ENCODE peak calls at places on chromosomes 4 and X, in four cellular contexts. One of them, this sample, is unnamed.
A peak's percentile ranks its signal among the peaks of the same experiment; 100 is the strongest.

GRCh38 chr4:3201718-3202702 is 46.9 kb upstream of the MSANTD1 start:
- DNase-seq in B cell: no peak
- DNase-seq in CD4-positive, alpha-beta T cell: peak; percentile 51
- DNase-seq in AG04449: no peak
- DNase-seq in this sample: peak; percentile 61

GRCh38 chrX:3690140-3690539 is 23.3 kb downstream of the PRKX start:
- DNase-seq in B cell: no peak
- DNase-seq in CD4-positive, alpha-beta T cell: no peak
- DNase-seq in AG04449: no peak
- DNase-seq in this sample: no peak

GRCh38 chr4:144954224-144954623 is 143.8 kb downstream of the ANAPC10 start:
- DNase-seq in B cell: no peak
- DNase-seq in CD4-positive, alpha-beta T cell: no peak
- DNase-seq in AG04449: no peak
- DNase-seq in this sample: no peak

GRCh38 chr4:32689520-32689919 is 1969.4 kb downstream of the PCDH7 start:
- DNase-seq in B cell: no peak
- DNase-seq in CD4-positive, alpha-beta T cell: no peak
- DNase-seq in AG04449: no peak
- DNase-seq in this sample: no peak

GRCh38 chrX:39599339-39599738 is 498.4 kb downstream of the BCOR start:
- DNase-seq in B cell: no peak
- DNase-seq in CD4-positive, alpha-beta T cell: no peak
- DNase-seq in AG04449: no peak
- DNase-seq in this sample: no peak

GRCh38 chr4:130074096-130074495 is 978.1 kb downstream of the C4orf33 start:
- DNase-seq in B cell: no peak
- DNase-seq in CD4-positive, alpha-beta T cell: no peak
- DNase-seq in AG04449: no peak
- DNase-seq in this sample: no peak

GRCh38 chr4:60817609-60818008 is 382.5 kb upstream of the ADGRL3 start:
- DNase-seq in B cell: no peak
- DNase-seq in CD4-positive, alpha-beta T cell: no peak
- DNase-seq in AG04449: no peak
- DNase-seq in this sample: no peak

GRCh38 chrX:46571423-46572294 is 1.9 kb upstream of the CHST7 start:
- DNase-seq in B cell: no peak
- DNase-seq in CD4-positive, alpha-beta T cell: no peak
- DNase-seq in AG04449: no peak
- DNase-seq in this sample: peak; percentile 39

GRCh38 chr4:74777531-74777930 is 16.8 kb downstream of the BTC start:
- DNase-seq in B cell: no peak
- DNase-seq in CD4-positive, alpha-beta T cell: no peak
- DNase-seq in AG04449: no peak
- DNase-seq in this sample: no peak

GRCh38 chr4:173536808-173537429 is 6.9 kb upstream of the HAND2 start:
- DNase-seq in B cell: no peak
- DNase-seq in CD4-positive, alpha-beta T cell: no peak
- DNase-seq in AG04449: no peak
- DNase-seq in this sample: no peak

GRCh38 chrX:6460893-6461490 is 73.9 kb downstream of the VCX3A start:
- DNase-seq in B cell: no peak
- DNase-seq in CD4-positive, alpha-beta T cell: no peak
- DNase-seq in AG04449: no peak
- DNase-seq in this sample: no peak

GRCh38 chr4:108834787-108835384 is 72.0 kb upstream of the ETNPPL start:
- DNase-seq in B cell: no peak
- DNase-seq in CD4-positive, alpha-beta T cell: no peak
- DNase-seq in AG04449: no peak
- DNase-seq in this sample: peak; percentile 6

GRCh38 chr4:87529187-87529586 is at the start of gene SPARCL1:
- DNase-seq in B cell: no peak
- DNase-seq in CD4-positive, alpha-beta T cell: no peak
- DNase-seq in AG04449: no peak
- DNase-seq in this sample: no peak

GRCh38 chr4:148293571-148293970 is 148.6 kb downstream of the NR3C2 start:
- DNase-seq in B cell: no peak
- DNase-seq in CD4-positive, alpha-beta T cell: no peak
- DNase-seq in AG04449: no peak
- DNase-seq in this sample: no peak

GRCh38 chr4:123856689-123857545 is 460.3 kb downstream of the SPRY1 start:
- DNase-seq in B cell: no peak
- DNase-seq in CD4-positive, alpha-beta T cell: no peak
- DNase-seq in AG04449: no peak
- DNase-seq in this sample: no peak

GRCh38 chr4:67468801-67469200 is 76.5 kb downstream of the CENPC start:
- DNase-seq in B cell: no peak
- DNase-seq in CD4-positive, alpha-beta T cell: no peak
- DNase-seq in AG04449: no peak
- DNase-seq in this sample: no peak

GRCh38 chr4:77921701-77922100 is 59.1 kb downstream of the MRPL1 start:
- DNase-seq in B cell: no peak
- DNase-seq in CD4-positive, alpha-beta T cell: no peak
- DNase-seq in AG04449: peak; percentile 85
- DNase-seq in this sample: no peak

GRCh38 chr4:82798168-82799005 is at the start of gene SCD5:
- DNase-seq in B cell: peak; percentile 67
- DNase-seq in CD4-positive, alpha-beta T cell: no peak
- DNase-seq in AG04449: peak; percentile 34
- DNase-seq in this sample: peak; percentile 85

GRCh38 chr4:1221155-1221870 is 27.6 kb downstream of the CTBP1 start:
- DNase-seq in B cell: no peak
- DNase-seq in CD4-positive, alpha-beta T cell: no peak
- DNase-seq in AG04449: no peak
- DNase-seq in this sample: no peak

GRCh38 chr4:42501624-42502401 is 104.5 kb downstream of the SHISA3 start:
- DNase-seq in B cell: no peak
- DNase-seq in CD4-positive, alpha-beta T cell: no peak
- DNase-seq in AG04449: no peak
- DNase-seq in this sample: no peak

GRCh38 chr4:41129128-41129754 is 85.1 kb downstream of the APBB2 start:
- DNase-seq in B cell: no peak
- DNase-seq in CD4-positive, alpha-beta T cell: no peak
- DNase-seq in AG04449: no peak
- DNase-seq in this sample: no peak

GRCh38 chr4:156322592-156322991 is 368.9 kb upstream of the CTSO start:
- DNase-seq in B cell: no peak
- DNase-seq in CD4-positive, alpha-beta T cell: no peak
- DNase-seq in AG04449: peak; percentile 47
- DNase-seq in this sample: no peak

GRCh38 chr4:185165605-185166063 is 22.6 kb downstream of the SLC25A4 start:
- DNase-seq in B cell: no peak
- DNase-seq in CD4-positive, alpha-beta T cell: no peak
- DNase-seq in AG04449: peak; percentile 47
- DNase-seq in this sample: peak; percentile 56

GRCh38 chr4:144894525-144894924 is 203.5 kb downstream of the ANAPC10 start:
- DNase-seq in B cell: no peak
- DNase-seq in CD4-positive, alpha-beta T cell: no peak
- DNase-seq in AG04449: peak; percentile 1
- DNase-seq in this sample: no peak

GRCh38 chr4:170259631-170260153 is 169.9 kb upstream of the AADAT start:
- DNase-seq in B cell: no peak
- DNase-seq in CD4-positive, alpha-beta T cell: no peak
- DNase-seq in AG04449: peak; percentile 74
- DNase-seq in this sample: peak; percentile 58

GRCh38 chrX:150063138-150063518 is 124.8 kb upstream of the EOLA2 start:
- DNase-seq in B cell: no peak
- DNase-seq in CD4-positive, alpha-beta T cell: no peak
- DNase-seq in AG04449: no peak
- DNase-seq in this sample: no peak

GRCh38 chr4:107559653-107560052 is 160.4 kb downstream of the PAPSS1 start:
- DNase-seq in B cell: no peak
- DNase-seq in CD4-positive, alpha-beta T cell: no peak
- DNase-seq in AG04449: no peak
- DNase-seq in this sample: no peak

GRCh38 chrX:16664059-16664458 is 14.1 kb downstream of the S100G start:
- DNase-seq in B cell: no peak
- DNase-seq in CD4-positive, alpha-beta T cell: no peak
- DNase-seq in AG04449: no peak
- DNase-seq in this sample: no peak

GRCh38 chr4:43089730-43090129 is 197.2 kb downstream of the GRXCR1 start:
- DNase-seq in B cell: no peak
- DNase-seq in CD4-positive, alpha-beta T cell: no peak
- DNase-seq in AG04449: no peak
- DNase-seq in this sample: no peak

GRCh38 chr4:185831125-185831815 is 19.3 kb upstream of the SORBS2 start:
- DNase-seq in B cell: no peak
- DNase-seq in CD4-positive, alpha-beta T cell: no peak
- DNase-seq in AG04449: no peak
- DNase-seq in this sample: no peak

GRCh38 chr4:114905017-114905416 is 208.4 kb downstream of the NDST4 start:
- DNase-seq in B cell: no peak
- DNase-seq in CD4-positive, alpha-beta T cell: no peak
- DNase-seq in AG04449: no peak
- DNase-seq in this sample: no peak

GRCh38 chr4:114911141-114911540 is 202.3 kb downstream of the NDST4 start:
- DNase-seq in B cell: no peak
- DNase-seq in CD4-positive, alpha-beta T cell: no peak
- DNase-seq in AG04449: no peak
- DNase-seq in this sample: no peak

GRCh38 chr4:114907514-114908099 is 205.8 kb downstream of the NDST4 start:
- DNase-seq in B cell: no peak
- DNase-seq in CD4-positive, alpha-beta T cell: no peak
- DNase-seq in AG04449: no peak
- DNase-seq in this sample: no peak
- TF ChIP-seq CTCF in B cell: no peak
- TF ChIP-seq CTCF in CD4-positive, alpha-beta T cell: no peak
- TF ChIP-seq CTCF in AG04449: no peak
- TF ChIP-seq CTCF in this sample: no peak

GRCh38 chr4:84971319-84971932 is 4.9 kb upstream of the WDFY3 start:
- DNase-seq in B cell: peak; percentile 20
- DNase-seq in CD4-positive, alpha-beta T cell: no peak
- DNase-seq in AG04449: no peak
- DNase-seq in this sample: peak; percentile 29
- TF ChIP-seq CTCF in B cell: peak; percentile 60
- TF ChIP-seq CTCF in CD4-positive, alpha-beta T cell: peak; percentile 25
- TF ChIP-seq CTCF in AG04449: peak; percentile 13
- TF ChIP-seq CTCF in this sample: peak; percentile 34

DNA sequence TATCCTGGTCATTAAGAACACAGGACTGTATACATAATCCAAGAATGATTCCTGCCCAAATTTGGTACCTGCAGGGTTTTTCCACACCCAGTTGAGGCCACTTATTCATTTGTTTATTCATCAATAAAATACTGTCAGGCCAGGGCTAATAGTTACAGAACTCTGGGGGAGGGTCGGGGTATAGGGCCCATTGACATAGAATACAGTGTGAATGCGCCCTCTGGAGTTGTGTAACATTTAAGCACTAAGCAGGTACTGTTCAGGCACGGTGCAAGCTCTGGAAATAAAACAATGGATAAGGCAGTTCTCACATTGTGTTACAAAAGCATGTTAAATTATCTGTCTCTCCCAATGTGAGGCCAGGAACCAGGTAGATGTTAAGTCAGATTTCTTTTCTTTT is 30.8 kb upstream of the LRBA start:
- DNase-seq in B cell: no peak
- DNase-seq in CD4-positive, alpha-beta T cell: no peak
- DNase-seq in AG04449: no peak
- DNase-seq in this sample: no peak
- TF ChIP-seq CTCF in B cell: no peak
- TF ChIP-seq CTCF in CD4-positive, alpha-beta T cell: no peak
- TF ChIP-seq CTCF in AG04449: no peak
- TF ChIP-seq CTCF in this sample: peak; percentile 28

DNA sequence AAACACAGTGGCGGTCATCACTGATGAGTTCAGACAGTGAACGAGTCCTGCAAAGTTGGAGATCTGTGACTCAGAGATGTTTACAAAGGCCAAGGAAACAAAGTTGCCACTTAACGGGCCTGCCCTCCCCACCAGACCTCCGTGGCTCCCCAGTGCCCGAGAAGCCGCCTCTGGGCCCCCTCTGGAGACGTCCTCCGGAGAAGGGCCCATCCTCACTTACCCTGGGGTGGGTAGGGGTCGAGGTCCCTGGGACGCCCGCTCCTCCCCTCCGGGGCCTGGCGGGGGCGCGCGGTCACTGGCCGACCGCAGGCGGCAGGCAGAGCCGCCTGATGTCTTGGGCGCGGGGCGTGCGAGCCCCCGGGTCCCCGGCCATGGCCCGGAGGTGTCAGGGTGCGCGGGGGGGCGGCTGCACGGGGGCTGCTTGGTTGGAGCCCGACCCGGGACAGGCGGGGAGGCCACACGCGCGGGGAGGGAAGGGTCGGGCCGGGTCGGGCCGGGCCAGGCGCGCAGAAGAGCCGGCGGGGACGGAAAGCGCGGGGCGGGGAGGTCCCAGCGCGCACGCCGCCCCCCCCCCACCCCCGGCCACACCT is 590 bp downstream of the DHRSX start:
- DNase-seq in B cell: no peak
- DNase-seq in CD4-positive, alpha-beta T cell: no peak
- DNase-seq in AG04449: no peak
- DNase-seq in this sample: peak; percentile 53
- TF ChIP-seq CTCF in B cell: no peak
- TF ChIP-seq CTCF in CD4-positive, alpha-beta T cell: no peak
- TF ChIP-seq CTCF in AG04449: peak; percentile 7
- TF ChIP-seq CTCF in this sample: peak; percentile 50

GRCh38 chr4:16893141-16893571 is 5.3 kb downstream of the LDB2 start:
- DNase-seq in B cell: no peak
- DNase-seq in CD4-positive, alpha-beta T cell: no peak
- DNase-seq in AG04449: no peak
- DNase-seq in this sample: no peak

GRCh38 chr4:16897351-16897750 is 1.1 kb downstream of the LDB2 start:
- DNase-seq in B cell: no peak
- DNase-seq in CD4-positive, alpha-beta T cell: no peak
- DNase-seq in AG04449: no peak
- DNase-seq in this sample: no peak

GRCh38 chr4:16896871-16897270 is 1.6 kb downstream of the LDB2 start:
- DNase-seq in B cell: no peak
- DNase-seq in CD4-positive, alpha-beta T cell: no peak
- DNase-seq in AG04449: no peak
- DNase-seq in this sample: no peak

GRCh38 chr4:16890651-16891050 is 7.8 kb downstream of the LDB2 start:
- DNase-seq in B cell: no peak
- DNase-seq in CD4-positive, alpha-beta T cell: no peak
- DNase-seq in AG04449: no peak
- DNase-seq in this sample: no peak

GRCh38 chr4:16894406-16894805 is 4.0 kb downstream of the LDB2 start:
- DNase-seq in B cell: no peak
- DNase-seq in CD4-positive, alpha-beta T cell: no peak
- DNase-seq in AG04449: no peak
- DNase-seq in this sample: no peak
- TF ChIP-seq CTCF in B cell: no peak
- TF ChIP-seq CTCF in CD4-positive, alpha-beta T cell: no peak
- TF ChIP-seq CTCF in AG04449: no peak
- TF ChIP-seq CTCF in this sample: no peak

This sample was measured in GM10248.